ENCODE peak calls at places on chromosomes 2 and 18, in ten cellular contexts. One of them, this sample, is unnamed.

GRCh38 chr18:46754661-46755292 is 2.1 kb downstream of the ST8SIA5 start:
- DNase-seq in heart left ventricle: peak
- DNase-seq in fibroblast of lung: no peak
- DNase-seq in breast epithelium: no peak
- DNase-seq in coronary artery: no peak
- DNase-seq in astrocyte of the spinal cord: no peak
- DNase-seq in WTC11: peak
- DNase-seq in IMR-90: no peak
- DNase-seq in fibroblast of mammary gland: no peak
- DNase-seq in epithelial cell of esophagus: no peak
- DNase-seq in this sample: peak

GRCh38 chr2:62741954-62742722 is 36.6 kb downstream of the EHBP1 start:
- DNase-seq in coronary artery: no peak
- DNase-seq in astrocyte of the spinal cord: no peak
- DNase-seq in fibroblast of mammary gland: no peak
- DNase-seq in heart left ventricle: no peak
- DNase-seq in epithelial cell of esophagus: no peak
- DNase-seq in breast epithelium: no peak
- DNase-seq in WTC11: no peak
- DNase-seq in fibroblast of lung: peak
- DNase-seq in IMR-90: no peak
- DNase-seq in this sample: no peak

GRCh38 chr18:45370190-45371010 is 244.9 kb upstream of the SLC14A2 start:
- DNase-seq in astrocyte of the spinal cord: no peak
- DNase-seq in epithelial cell of esophagus: no peak
- DNase-seq in fibroblast of mammary gland: peak
- DNase-seq in WTC11: no peak
- DNase-seq in IMR-90: no peak
- DNase-seq in heart left ventricle: peak
- DNase-seq in fibroblast of lung: peak
- DNase-seq in breast epithelium: no peak
- DNase-seq in coronary artery: no peak
- DNase-seq in this sample: no peak

GRCh38 chr2:205352593-205352992 is 329.7 kb upstream of the NRP2 start:
- DNase-seq in fibroblast of mammary gland: peak
- DNase-seq in astrocyte of the spinal cord: peak
- DNase-seq in breast epithelium: no peak
- DNase-seq in WTC11: no peak
- DNase-seq in fibroblast of lung: peak
- DNase-seq in epithelial cell of esophagus: peak
- DNase-seq in coronary artery: no peak
- DNase-seq in heart left ventricle: no peak
- DNase-seq in IMR-90: peak
- DNase-seq in this sample: no peak

GRCh38 chr2:74168739-74169138 is 9.9 kb downstream of the MOB1A start:
- DNase-seq in epithelial cell of esophagus: no peak
- DNase-seq in breast epithelium: no peak
- DNase-seq in IMR-90: no peak
- DNase-seq in heart left ventricle: no peak
- DNase-seq in fibroblast of mammary gland: no peak
- DNase-seq in WTC11: no peak
- DNase-seq in fibroblast of lung: no peak
- DNase-seq in astrocyte of the spinal cord: no peak
- DNase-seq in coronary artery: no peak
- DNase-seq in this sample: no peak

GRCh38 chr18:49817947-49818346 is 4.6 kb upstream of the ACAA2 start:
- DNase-seq in IMR-90: no peak
- DNase-seq in astrocyte of the spinal cord: no peak
- DNase-seq in coronary artery: no peak
- DNase-seq in fibroblast of lung: no peak
- DNase-seq in heart left ventricle: no peak
- DNase-seq in breast epithelium: no peak
- DNase-seq in fibroblast of mammary gland: no peak
- DNase-seq in WTC11: no peak
- DNase-seq in epithelial cell of esophagus: peak
- DNase-seq in this sample: no peak

GRCh38 chr18:40365526-40365925 is 1589.5 kb upstream of the PIK3C3 start:
- DNase-seq in fibroblast of lung: no peak
- DNase-seq in WTC11: no peak
- DNase-seq in IMR-90: no peak
- DNase-seq in epithelial cell of esophagus: no peak
- DNase-seq in fibroblast of mammary gland: peak
- DNase-seq in breast epithelium: no peak
- DNase-seq in coronary artery: no peak
- DNase-seq in heart left ventricle: no peak
- DNase-seq in astrocyte of the spinal cord: peak
- DNase-seq in this sample: no peak

GRCh38 chr2:230921806-230922595 is 3.0 kb downstream of the GPR55 start:
- DNase-seq in IMR-90: no peak
- DNase-seq in fibroblast of mammary gland: no peak
- DNase-seq in astrocyte of the spinal cord: no peak
- DNase-seq in breast epithelium: no peak
- DNase-seq in epithelial cell of esophagus: no peak
- DNase-seq in coronary artery: no peak
- DNase-seq in fibroblast of lung: peak
- DNase-seq in heart left ventricle: no peak
- DNase-seq in WTC11: peak
- DNase-seq in this sample: no peak

GRCh38 chr18:39840406-39840805 is 2114.6 kb upstream of the PIK3C3 start:
- DNase-seq in astrocyte of the spinal cord: peak
- DNase-seq in breast epithelium: no peak
- DNase-seq in WTC11: no peak
- DNase-seq in epithelial cell of esophagus: peak
- DNase-seq in heart left ventricle: no peak
- DNase-seq in fibroblast of lung: peak
- DNase-seq in fibroblast of mammary gland: peak
- DNase-seq in coronary artery: no peak
- DNase-seq in IMR-90: peak
- DNase-seq in this sample: no peak

GRCh38 chr2:121075641-121076500 is 209.1 kb downstream of the TFCP2L1 start:
- DNase-seq in coronary artery: no peak
- DNase-seq in WTC11: peak
- DNase-seq in heart left ventricle: no peak
- DNase-seq in epithelial cell of esophagus: no peak
- DNase-seq in fibroblast of mammary gland: no peak
- DNase-seq in IMR-90: no peak
- DNase-seq in fibroblast of lung: peak
- DNase-seq in breast epithelium: no peak
- DNase-seq in astrocyte of the spinal cord: no peak
- DNase-seq in this sample: no peak

GRCh38 chr2:10448646-10449480 is 736 bp upstream of the ODC1 start:
- DNase-seq in astrocyte of the spinal cord: peak
- DNase-seq in fibroblast of lung: peak
- DNase-seq in fibroblast of mammary gland: peak
- DNase-seq in heart left ventricle: peak
- DNase-seq in IMR-90: peak
- DNase-seq in coronary artery: peak
- DNase-seq in breast epithelium: peak
- DNase-seq in WTC11: peak
- DNase-seq in epithelial cell of esophagus: peak
- DNase-seq in this sample: peak

GRCh38 chr2:10449481-10449831 is 1.3 kb upstream of the ODC1 start:
- DNase-seq in WTC11: no peak
- DNase-seq in IMR-90: no peak
- DNase-seq in astrocyte of the spinal cord: no peak
- DNase-seq in coronary artery: no peak
- DNase-seq in breast epithelium: no peak
- DNase-seq in epithelial cell of esophagus: no peak
- DNase-seq in heart left ventricle: no peak
- DNase-seq in fibroblast of lung: no peak
- DNase-seq in fibroblast of mammary gland: no peak
- DNase-seq in this sample: no peak

GRCh38 chr2:10448208-10448645 is at the start of gene ODC1:
- DNase-seq in IMR-90: peak
- DNase-seq in fibroblast of lung: peak
- DNase-seq in astrocyte of the spinal cord: peak
- DNase-seq in heart left ventricle: peak
- DNase-seq in fibroblast of mammary gland: peak
- DNase-seq in WTC11: peak
- DNase-seq in coronary artery: peak
- DNase-seq in epithelial cell of esophagus: peak
- DNase-seq in breast epithelium: peak
- DNase-seq in this sample: peak

GRCh38 chr2:10446631-10447030 is 1.5 kb downstream of the ODC1 start:
- DNase-seq in breast epithelium: no peak
- DNase-seq in heart left ventricle: no peak
- DNase-seq in fibroblast of lung: no peak
- DNase-seq in WTC11: no peak
- DNase-seq in astrocyte of the spinal cord: no peak
- DNase-seq in fibroblast of mammary gland: no peak
- DNase-seq in coronary artery: no peak
- DNase-seq in IMR-90: no peak
- DNase-seq in epithelial cell of esophagus: no peak
- DNase-seq in this sample: no peak

GRCh38 chr2:10447300-10448207 is 573 bp downstream of the ODC1 start:
- DNase-seq in heart left ventricle: peak
- DNase-seq in breast epithelium: no peak
- DNase-seq in epithelial cell of esophagus: peak
- DNase-seq in IMR-90: peak
- DNase-seq in astrocyte of the spinal cord: peak
- DNase-seq in coronary artery: no peak
- DNase-seq in WTC11: peak
- DNase-seq in fibroblast of mammary gland: peak
- DNase-seq in fibroblast of lung: peak
- DNase-seq in this sample: no peak
- TF ChIP-seq CTCF in heart left ventricle: no peak
- TF ChIP-seq CTCF in breast epithelium: no peak
- TF ChIP-seq CTCF in epithelial cell of esophagus: no peak
- TF ChIP-seq CTCF in IMR-90: no peak
- TF ChIP-seq CTCF in astrocyte of the spinal cord: no peak
- TF ChIP-seq CTCF in coronary artery: no peak
- TF ChIP-seq CTCF in WTC11: no peak
- TF ChIP-seq CTCF in fibroblast of mammary gland: no peak
- TF ChIP-seq CTCF in fibroblast of lung: no peak
- TF ChIP-seq CTCF in this sample: no peak

GRCh38 chr2:15860760-15861159 is 79.6 kb upstream of the MYCN start:
- DNase-seq in IMR-90: no peak
- DNase-seq in WTC11: no peak
- DNase-seq in coronary artery: no peak
- DNase-seq in astrocyte of the spinal cord: no peak
- DNase-seq in breast epithelium: no peak
- DNase-seq in epithelial cell of esophagus: no peak
- DNase-seq in heart left ventricle: no peak
- DNase-seq in fibroblast of mammary gland: no peak
- DNase-seq in fibroblast of lung: no peak
- DNase-seq in this sample: no peak
- TF ChIP-seq CTCF in IMR-90: no peak
- TF ChIP-seq CTCF in WTC11: peak
- TF ChIP-seq CTCF in coronary artery: no peak
- TF ChIP-seq CTCF in astrocyte of the spinal cord: no peak
- TF ChIP-seq CTCF in breast epithelium: no peak
- TF ChIP-seq CTCF in epithelial cell of esophagus: peak
- TF ChIP-seq CTCF in heart left ventricle: no peak
- TF ChIP-seq CTCF in fibroblast of mammary gland: no peak
- TF ChIP-seq CTCF in fibroblast of lung: no peak
- TF ChIP-seq CTCF in this sample: no peak

GRCh38 chr2:137674991-137675390 is 289.3 kb upstream of the HNMT start:
- DNase-seq in coronary artery: no peak
- DNase-seq in WTC11: no peak
- DNase-seq in fibroblast of lung: no peak
- DNase-seq in epithelial cell of esophagus: no peak
- DNase-seq in IMR-90: no peak
- DNase-seq in heart left ventricle: no peak
- DNase-seq in fibroblast of mammary gland: no peak
- DNase-seq in breast epithelium: no peak
- DNase-seq in astrocyte of the spinal cord: no peak
- DNase-seq in this sample: no peak

GRCh38 chr2:137672961-137673552 is 291.2 kb upstream of the HNMT start:
- DNase-seq in breast epithelium: no peak
- DNase-seq in coronary artery: no peak
- DNase-seq in heart left ventricle: no peak
- DNase-seq in IMR-90: no peak
- DNase-seq in astrocyte of the spinal cord: no peak
- DNase-seq in WTC11: no peak
- DNase-seq in fibroblast of lung: no peak
- DNase-seq in fibroblast of mammary gland: no peak
- DNase-seq in epithelial cell of esophagus: no peak
- DNase-seq in this sample: no peak

GRCh38 chr2:137675584-137676327 is 288.5 kb upstream of the HNMT start:
- DNase-seq in fibroblast of mammary gland: no peak
- DNase-seq in astrocyte of the spinal cord: no peak
- DNase-seq in heart left ventricle: no peak
- DNase-seq in coronary artery: no peak
- DNase-seq in fibroblast of lung: no peak
- DNase-seq in breast epithelium: no peak
- DNase-seq in IMR-90: no peak
- DNase-seq in epithelial cell of esophagus: no peak
- DNase-seq in WTC11: no peak
- DNase-seq in this sample: no peak

GRCh38 chr2:137676348-137676747 is 287.9 kb upstream of the HNMT start:
- DNase-seq in breast epithelium: no peak
- DNase-seq in IMR-90: no peak
- DNase-seq in fibroblast of mammary gland: no peak
- DNase-seq in heart left ventricle: no peak
- DNase-seq in epithelial cell of esophagus: no peak
- DNase-seq in WTC11: no peak
- DNase-seq in fibroblast of lung: no peak
- DNase-seq in astrocyte of the spinal cord: no peak
- DNase-seq in coronary artery: no peak
- DNase-seq in this sample: no peak

DNA sequence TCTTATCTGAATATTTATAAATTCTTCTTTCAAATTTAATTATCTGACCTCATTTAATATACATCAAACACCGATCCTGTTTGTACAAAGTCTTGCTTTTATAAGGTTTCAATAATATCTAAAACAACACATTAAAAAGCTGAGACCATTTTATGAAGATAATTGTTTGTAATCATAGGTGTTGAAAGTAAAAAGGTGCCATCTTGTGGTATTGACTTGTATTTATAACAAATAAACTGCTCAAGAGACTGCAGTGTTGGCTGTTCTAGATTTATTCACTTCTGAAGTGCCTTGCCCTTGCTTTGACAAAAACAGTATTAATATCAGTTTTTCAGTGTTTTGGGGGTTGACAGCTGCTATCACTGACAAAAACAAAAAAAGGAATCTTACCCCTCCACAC is 286.8 kb upstream of the HNMT start:
- DNase-seq in heart left ventricle: no peak
- DNase-seq in IMR-90: no peak
- DNase-seq in astrocyte of the spinal cord: no peak
- DNase-seq in epithelial cell of esophagus: peak
- DNase-seq in breast epithelium: no peak
- DNase-seq in fibroblast of mammary gland: no peak
- DNase-seq in fibroblast of lung: no peak
- DNase-seq in WTC11: no peak
- DNase-seq in coronary artery: no peak
- DNase-seq in this sample: no peak
- TF ChIP-seq CTCF in heart left ventricle: no peak
- TF ChIP-seq CTCF in IMR-90: no peak
- TF ChIP-seq CTCF in astrocyte of the spinal cord: no peak
- TF ChIP-seq CTCF in epithelial cell of esophagus: peak
- TF ChIP-seq CTCF in breast epithelium: no peak
- TF ChIP-seq CTCF in fibroblast of mammary gland: no peak
- TF ChIP-seq CTCF in fibroblast of lung: no peak
- TF ChIP-seq CTCF in WTC11: no peak
- TF ChIP-seq CTCF in coronary artery: no peak
- TF ChIP-seq CTCF in this sample: peak

DNA sequence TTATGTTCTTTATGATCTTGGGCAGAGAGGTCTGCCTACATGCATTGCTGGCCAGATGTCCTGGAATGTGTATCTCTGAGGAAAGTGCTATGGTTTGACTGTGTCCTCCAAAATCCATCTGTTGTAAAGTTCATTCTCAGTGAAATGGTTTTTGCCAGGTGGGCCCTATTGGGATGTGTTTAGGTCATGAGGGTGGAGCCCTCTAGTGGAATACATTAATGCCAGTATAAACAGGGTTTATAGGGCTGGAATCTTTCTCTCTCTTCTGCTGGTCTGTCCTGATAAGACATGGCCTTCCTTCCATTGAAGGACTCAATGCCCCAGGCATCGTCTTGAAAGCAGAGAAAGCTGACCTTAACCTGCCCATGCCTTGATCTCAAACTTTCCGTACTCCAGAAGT is 258.5 kb downstream of the RPIA start:
- DNase-seq in astrocyte of the spinal cord: no peak
- DNase-seq in fibroblast of lung: no peak
- DNase-seq in breast epithelium: no peak
- DNase-seq in fibroblast of mammary gland: peak
- DNase-seq in IMR-90: no peak
- DNase-seq in WTC11: no peak
- DNase-seq in heart left ventricle: no peak
- DNase-seq in coronary artery: no peak
- DNase-seq in epithelial cell of esophagus: peak
- DNase-seq in this sample: no peak
- TF ChIP-seq CTCF in astrocyte of the spinal cord: no peak
- TF ChIP-seq CTCF in fibroblast of lung: peak
- TF ChIP-seq CTCF in breast epithelium: no peak
- TF ChIP-seq CTCF in fibroblast of mammary gland: peak
- TF ChIP-seq CTCF in IMR-90: peak
- TF ChIP-seq CTCF in WTC11: no peak
- TF ChIP-seq CTCF in heart left ventricle: no peak
- TF ChIP-seq CTCF in coronary artery: no peak
- TF ChIP-seq CTCF in epithelial cell of esophagus: peak
- TF ChIP-seq CTCF in this sample: no peak

This sample was measured in osteocyte.